ENCODE peak calls at places on chromosomes 16 and 17, in eight cellular contexts. J is heart left ventricle; P is HCT116; X is transverse colon; B is tibial nerve; U is GM12878; Q is aorta; C is CD4-positive, CD25-positive, alpha-beta regulatory T cell. G is an unnamed sample. For H3K4me1, the result is how much of the 10 kb centered on the place peaks cover.

GRCh38 chr17:4162366-4162765 is 19.4 kb downstream of the CYB5D2 start:
- DNase-seq in J (no peak), P (no peak), X (no peak), B (no peak), U (no peak), Q (no peak), C (no peak), G (no peak)

GRCh38 chr17:79458356-79458755 is 152.5 kb downstream of the RBFOX3 start:
- DNase-seq in J (no peak), P (no peak), X (no peak), B (no peak), U (no peak), Q (no peak), C (no peak), G (no peak)

GRCh38 chr16:3591991-3592390 is 14.8 kb upstream of the NLRC3 start:
- DNase-seq in J (no peak), P (no peak), X (no peak), B (no peak), U (no peak), Q (no peak), C (no peak), G (no peak)

GRCh38 chr17:76550712-76551615 is 11.1 kb downstream of the PRCD start:
- DNase-seq in J (no peak), P (no peak), X (no peak), B (no peak), U (no peak), Q (no peak), C (no peak), G (no peak)

GRCh38 chr16:88282221-88283041 is 100.3 kb upstream of the ZNF469 start:
- DNase-seq in J (no peak), P (no peak), X (no peak), B (no peak), U (no peak), Q (no peak), C (no peak), G (no peak)

GRCh38 chr16:15704545-15704987 is 54.5 kb downstream of the NDE1 start:
- DNase-seq in J (peak), P (peak), X (peak), B (peak), U (no peak), Q (peak), C (peak), G (no peak)

GRCh38 chr17:76866774-76867577 is 1.2 kb upstream of the MGAT5B start:
- DNase-seq in J (no peak), P (no peak), X (no peak), B (no peak), U (no peak), Q (no peak), C (no peak), G (no peak)

GRCh38 chr17:28592260-28592659 is 6.6 kb downstream of the SPAG5 start:
- DNase-seq in J (no peak), P (no peak), X (no peak), B (no peak), U (no peak), Q (no peak), C (no peak), G (no peak)

GRCh38 chr16:56401482-56401881 is 23.9 kb downstream of the AMFR start:
- DNase-seq in J (no peak), P (peak), X (no peak), B (no peak), U (no peak), Q (no peak), C (no peak), G (no peak)

GRCh38 chr17:67602439-67602838 is 115.3 kb upstream of the NOL11 start:
- DNase-seq in J (no peak), P (no peak), X (no peak), B (no peak), U (no peak), Q (no peak), C (no peak), G (no peak)

GRCh38 chr17:32189343-32189742 is 47.0 kb downstream of the RHOT1 start:
- DNase-seq in J (no peak), P (no peak), X (no peak), B (no peak), U (no peak), Q (no peak), C (no peak), G (no peak)

GRCh38 chr17:52159159-52159809 is 770 bp upstream of the CA10 start:
- DNase-seq in J (no peak), P (no peak), X (no peak), B (no peak), U (no peak), Q (no peak), C (no peak), G (no peak)

GRCh38 chr17:44137891-44138709 is 3.6 kb upstream of the HROB start:
- DNase-seq in J (peak), P (peak), X (peak), B (peak), U (no peak), Q (peak), C (peak), G (peak)

GRCh38 chr17:56835259-56835575 is 1.3 kb downstream of the DGKE start:
- DNase-seq in J (no peak), P (no peak), X (no peak), B (no peak), U (no peak), Q (no peak), C (no peak), G (no peak)

GRCh38 chr16:61987474-61988012 is 48.7 kb downstream of the CDH8 start:
- DNase-seq in J (no peak), P (no peak), X (no peak), B (no peak), U (no peak), Q (no peak), C (no peak), G (no peak)

GRCh38 chr17:83076930-83077329 is 2.5 kb upstream of the METRNL start:
- DNase-seq in J (no peak), P (no peak), X (no peak), B (no peak), U (no peak), Q (no peak), C (no peak), G (no peak)

GRCh38 chr17:75892556-75893224 is 4.1 kb downstream of the TRIM65 start:
- DNase-seq in J (no peak), P (no peak), X (no peak), B (no peak), U (no peak), Q (no peak), C (no peak), G (no peak)

GRCh38 chr17:5919104-5919503 is 151.1 kb upstream of the WSCD1 start:
- DNase-seq in J (no peak), P (no peak), X (no peak), B (no peak), U (no peak), Q (no peak), C (no peak), G (no peak)

GRCh38 chr17:41211845-41212466 is 14.5 kb upstream of the KRTAP9-2 start:
- DNase-seq in J (no peak), P (peak), X (peak), B (no peak), U (no peak), Q (no peak), C (no peak), G (no peak)

GRCh38 chr17:57899391-57899790 is 49.5 kb upstream of the MRPS23 start:
- DNase-seq in J (peak), P (no peak), X (no peak), B (no peak), U (no peak), Q (no peak), C (no peak), G (no peak)

GRCh38 chr17:50542795-50543774 is 3.9 kb upstream of the SPATA20 start:
- DNase-seq in J (no peak), P (no peak), X (peak), B (no peak), U (no peak), Q (no peak), C (no peak), G (no peak)
- H3K4me3 ChIP-seq in J (no peak), P (peak), X (no peak), B (peak), U (no peak), Q (no peak), C (peak), G (no peak)

DNA sequence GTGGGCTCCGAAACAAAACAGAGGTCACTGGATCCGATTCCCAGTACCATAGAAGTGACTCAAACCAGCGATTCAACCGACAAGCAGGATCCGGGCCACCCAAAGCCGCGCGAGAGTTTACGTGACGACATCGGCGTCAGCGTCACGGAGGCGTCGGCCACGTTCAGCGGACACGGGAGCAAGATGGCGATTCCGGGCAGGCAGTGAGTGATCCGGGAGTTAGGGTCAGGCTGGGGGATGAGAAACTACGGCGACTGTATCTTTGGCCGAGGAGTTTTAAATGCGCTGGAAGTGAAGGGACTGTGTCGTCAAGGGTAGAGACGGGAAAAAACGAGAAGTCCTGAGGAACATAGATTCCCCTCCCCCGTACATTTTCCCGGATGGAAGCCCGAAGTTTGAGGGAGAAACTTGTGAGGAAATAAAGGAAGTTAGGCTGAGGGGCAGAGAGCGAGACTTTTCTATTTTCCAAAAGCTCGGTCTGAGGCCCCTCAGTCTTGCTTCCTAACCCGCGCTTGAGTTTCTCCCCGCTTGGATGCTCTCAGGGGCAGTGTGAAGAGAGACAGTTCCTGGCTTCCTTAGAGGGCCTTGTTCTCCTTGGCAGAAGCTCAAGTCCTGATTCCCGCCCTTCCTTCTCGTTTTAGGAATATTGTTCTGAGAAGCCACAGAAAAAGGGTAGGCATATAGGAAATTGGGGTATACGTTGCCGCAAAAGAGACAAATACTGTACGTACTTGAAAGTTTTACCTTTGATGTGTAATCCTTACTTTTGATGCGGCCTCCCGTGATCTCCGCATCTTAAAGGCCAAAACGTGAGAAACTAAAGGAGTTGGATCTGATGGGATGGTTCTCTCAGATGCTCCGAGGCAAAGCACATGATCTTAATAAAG is at the start of gene NSRP1:
- DNase-seq in J (peak), P (peak), X (peak), B (peak), U (peak), Q (peak), C (peak), G (peak)
- H3K4me1 ChIP-seq in J (under half), P (under half), X (under half), B (under half), U (under half), Q (under half), C (under half), G (under half)

GRCh38 chr17:73952136-73952497 is 251.4 kb upstream of the RPL38 start:
- DNase-seq in J (no peak), P (no peak), X (no peak), B (no peak), U (no peak), Q (no peak), C (no peak), G (no peak)
- H3K4me3 ChIP-seq in J (peak), P (no peak), X (no peak), B (no peak), U (no peak), Q (no peak), C (no peak), G (peak)

DNA sequence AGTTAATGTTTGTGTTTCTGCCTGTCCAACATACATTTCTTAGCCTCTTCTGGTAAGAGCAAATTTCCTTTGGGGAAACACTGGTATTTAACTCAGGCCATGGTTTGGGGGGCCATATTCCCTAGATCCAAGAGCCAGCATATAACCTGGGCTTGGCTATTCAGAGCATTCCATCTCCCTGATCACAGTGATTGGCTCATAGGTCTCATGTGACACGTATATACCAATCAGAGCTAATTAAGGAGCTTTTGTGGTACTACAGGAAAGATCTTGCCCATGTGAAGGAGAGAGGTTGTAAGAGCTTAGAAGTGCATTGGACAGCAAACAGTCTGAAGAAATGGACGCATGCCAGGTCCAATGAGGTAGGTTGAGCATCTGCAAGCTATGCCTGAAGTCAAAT is 33.4 kb upstream of the GPR139 start:
- DNase-seq in J (no peak), P (no peak), X (no peak), B (no peak), U (no peak), Q (no peak), C (no peak), G (no peak)
- H3K4me1 ChIP-seq in J (under half), P (under half), X (under half), B (under half), U (under half), Q (under half), C (under half), G (under half)

GRCh38 chr17:50950002-50950877 is 84.1 kb upstream of the TOB1 start:
- DNase-seq in J (peak), P (peak), X (peak), B (peak), U (no peak), Q (peak), C (peak), G (peak)
- H3K4me3 ChIP-seq in J (peak), P (peak), X (no peak), B (no peak), U (no peak), Q (no peak), C (no peak), G (no peak)

GRCh38 chr16:28923652-28924398 is 1.2 kb downstream of the RABEP2 start:
- DNase-seq in J (peak), P (no peak), X (peak), B (no peak), U (peak), Q (no peak), C (no peak), G (no peak)

GRCh38 chr16:28924762-28925385 is at the start of gene RABEP2:
- DNase-seq in J (peak), P (peak), X (peak), B (peak), U (no peak), Q (peak), C (peak), G (peak)

GRCh38 chr16:28924399-28924761 is 658 bp downstream of the RABEP2 start:
- DNase-seq in J (no peak), P (no peak), X (peak), B (no peak), U (no peak), Q (no peak), C (no peak), G (no peak)

GRCh38 chr16:28927815-28928214 is 2.8 kb upstream of the RABEP2 start:
- DNase-seq in J (no peak), P (no peak), X (no peak), B (no peak), U (no peak), Q (no peak), C (no peak), G (no peak)

GRCh38 chr16:28925386-28926228 is 569 bp upstream of the RABEP2 start:
- DNase-seq in J (peak), P (peak), X (peak), B (peak), U (no peak), Q (peak), C (peak), G (peak)
- H3K4me1 ChIP-seq in J (under half), P (under half), X (under half), B (under half), U (under half), Q (under half), C (under half), G (under half)